ENCODE peak calls at places on chromosomes 7 and 10, in ten cellular contexts. Z, T, P, I, X, V, J, A, D and H are unnamed samples.

GRCh38 chr7:15015545-15016314 is 113.2 kb upstream of the DGKB start:
- DNase-seq in T (peak; percentile 49), D (peak; percentile 80), X (peak; percentile 75), P (peak; percentile 63), Z (peak; percentile 87), A (peak; percentile 86), I (peak; percentile 77), J (peak; percentile 91), V (peak; percentile 75), H (peak; percentile 91)

GRCh38 chr10:69321037-69321715 is 42.9 kb downstream of the HK1 start:
- DNase-seq in I (no peak), J (no peak), V (no peak), P (no peak), T (no peak), D (no peak), Z (no peak), A (no peak), X (peak; percentile 26), H (no peak)

GRCh38 chr10:122342293-122343134 is 32.0 kb upstream of the PLEKHA1 start:
- DNase-seq in P (peak; percentile 21), I (peak; percentile 71), T (peak; percentile 63), V (peak; percentile 54), D (peak; percentile 46), X (peak; percentile 72), A (no peak), Z (peak; percentile 39), J (peak; percentile 70), H (peak; percentile 75)

GRCh38 chr7:74722045-74722603 is 51.7 kb upstream of the NCF1 start:
- DNase-seq in A (no peak), J (peak; percentile 29), P (no peak), Z (no peak), T (no peak), X (no peak), V (no peak), I (no peak), D (no peak), H (no peak)

GRCh38 chr7:132575987-132576722 is at the start of gene PLXNA4:
- DNase-seq in Z (no peak), P (no peak), X (peak; percentile 29), T (peak; percentile 73), V (no peak), I (peak; percentile 32), D (no peak), J (peak; percentile 31), A (no peak), H (peak; percentile 60)

GRCh38 chr7:34339061-34339526 is 318.9 kb upstream of the NPSR1 start:
- DNase-seq in J (peak; percentile 9), A (no peak), I (peak; percentile 33), Z (peak; percentile 40), V (peak; percentile 83), T (no peak), D (peak; percentile 72), X (peak; percentile 38), P (no peak), H (no peak)

GRCh38 chr10:119724630-119725549 is 960 bp upstream of the INPP5F start:
- DNase-seq in J (no peak), I (peak; percentile 46), A (no peak), X (peak; percentile 48), Z (no peak), V (peak; percentile 37), P (no peak), T (no peak), D (no peak), H (peak; percentile 56)

GRCh38 chr10:122221958-122222357 is 49.1 kb upstream of the BTBD16 start:
- DNase-seq in T (no peak), P (no peak), Z (no peak), I (no peak), A (no peak), X (no peak), V (no peak), D (no peak), J (no peak), H (no peak)

GRCh38 chr7:138666385-138666784 is 34.8 kb downstream of the SVOPL start:
- DNase-seq in A (no peak), V (peak; percentile 54), Z (no peak), D (no peak), J (peak; percentile 21), X (no peak), P (no peak), T (peak; percentile 58), I (no peak), H (no peak)

GRCh38 chr7:134443396-134444070 is 15.4 kb downstream of the AKR1B1 start:
- DNase-seq in P (no peak), J (no peak), V (no peak), A (no peak), T (no peak), I (no peak), X (no peak), D (peak; percentile 95), Z (no peak), H (no peak)

GRCh38 chr7:45679516-45679915 is 105.3 kb downstream of the ADCY1 start:
- DNase-seq in A (peak; percentile 28), J (no peak), D (no peak), I (no peak), V (no peak), T (no peak), X (no peak), P (no peak), Z (no peak), H (peak; percentile 6)

GRCh38 chr7:24129597-24129996 is 154.4 kb upstream of the NPY start:
- DNase-seq in X (peak; percentile 92), T (no peak), Z (no peak), A (no peak), J (no peak), I (no peak), P (no peak), D (peak; percentile 61), V (no peak), H (no peak)

GRCh38 chr10:132391372-132392020 is 5.5 kb upstream of the PWWP2B start:
- DNase-seq in A (no peak), X (no peak), I (no peak), J (no peak), Z (no peak), V (no peak), T (no peak), P (no peak), D (no peak), H (no peak)

DNA sequence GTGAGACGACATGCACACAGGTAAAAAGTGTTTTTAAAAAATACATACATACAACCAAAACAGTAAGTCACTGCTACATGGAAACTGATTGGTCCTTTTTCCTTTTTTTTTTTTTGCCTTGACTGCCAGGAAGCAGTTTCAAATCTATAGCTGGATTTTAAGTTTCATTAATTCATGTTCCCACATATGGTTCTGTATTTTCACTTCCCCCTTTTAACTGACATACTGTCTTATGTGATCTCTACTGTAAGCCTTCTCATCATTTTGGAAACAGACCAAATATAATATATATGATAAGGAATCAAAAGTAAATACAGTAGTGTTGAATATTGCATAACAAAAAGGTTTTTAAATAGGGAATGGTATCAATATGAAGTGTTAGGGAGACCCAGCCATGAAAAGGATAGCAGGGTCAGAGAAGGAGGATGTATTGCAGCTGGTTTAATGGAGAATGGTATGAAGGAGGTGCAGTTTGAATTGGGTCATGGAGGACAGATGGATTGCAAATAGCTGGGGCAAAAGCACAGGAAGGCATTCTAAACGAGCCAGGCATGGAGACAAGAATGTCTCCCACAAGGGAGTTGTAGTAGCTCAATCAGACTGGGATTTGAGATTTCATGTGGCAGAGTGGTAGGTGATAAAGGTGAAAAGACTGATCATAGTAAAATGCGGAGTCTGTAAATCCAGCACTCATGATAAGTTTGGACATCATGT is 5.4 kb downstream of the CAV1 start:
- DNase-seq in J (no peak), D (no peak), V (no peak), Z (no peak), A (no peak), I (no peak), T (no peak), X (no peak), P (no peak), H (no peak)
- H4K20me1 ChIP-seq in J (no peaks in the 10 kb centered on the region), D (peaks cover 7% of the 10 kb centered on the region), V (no peaks in the 10 kb centered on the region), Z (peaks cover 6% of the 10 kb centered on the region), A (no peaks in the 10 kb centered on the region), I (peaks cover 9% of the 10 kb centered on the region), T (peaks cover 51% of the 10 kb centered on the region), X (no peaks in the 10 kb centered on the region), P (no peaks in the 10 kb centered on the region), H (no peaks in the 10 kb centered on the region)

DNA sequence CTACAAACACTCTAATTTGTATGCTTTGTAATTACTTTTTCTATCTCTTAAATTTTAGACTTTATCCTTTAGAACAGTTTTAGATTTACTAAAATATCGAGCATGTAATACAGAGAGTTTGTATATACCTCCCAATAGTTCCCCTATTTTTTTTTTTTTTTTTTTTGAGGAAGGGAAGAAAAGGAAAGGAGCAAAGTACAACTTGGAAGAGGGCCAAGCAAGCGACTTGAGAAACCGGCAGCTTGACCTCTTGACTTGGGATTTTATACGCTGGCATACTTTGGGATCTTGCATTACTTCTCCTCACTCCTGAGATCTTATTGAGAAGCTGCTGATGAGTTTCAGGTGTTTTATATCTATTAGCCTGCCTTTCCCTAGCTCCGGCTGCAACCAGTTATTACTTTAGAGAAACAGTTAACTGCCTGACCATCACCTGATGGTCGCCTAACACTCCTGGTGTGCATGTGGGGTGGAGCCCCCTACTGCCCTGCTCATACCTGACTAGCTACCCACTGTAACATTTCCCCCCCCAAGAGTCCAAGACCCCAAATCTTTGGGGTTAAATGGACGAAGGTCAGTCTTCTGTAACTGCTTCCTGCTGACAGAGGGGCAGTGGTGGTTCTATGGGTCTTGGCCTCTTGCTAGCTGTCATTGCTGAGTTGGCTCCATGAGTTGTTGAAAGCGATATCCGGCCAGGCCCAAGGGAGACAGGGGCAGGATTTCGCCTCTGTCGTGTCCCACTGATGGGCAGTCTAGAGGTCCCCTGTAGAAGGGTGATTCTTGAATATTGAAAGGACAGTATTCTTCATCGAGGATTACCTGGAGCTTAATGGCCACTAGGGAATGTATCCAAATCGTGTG is 28.5 kb downstream of the MKLN1 start:
- DNase-seq in J (peak; percentile 10), V (no peak), P (no peak), A (no peak), T (no peak), I (no peak), Z (no peak), X (no peak), D (no peak), H (no peak)
- H4K20me1 ChIP-seq in J (peaks cover 95% of the 10 kb centered on the region), V (peaks cover 48% of the 10 kb centered on the region), P (peaks cover 3% of the 10 kb centered on the region), A (no peaks in the 10 kb centered on the region), T (peaks cover 91% of the 10 kb centered on the region), I (peaks cover 34% of the 10 kb centered on the region), Z (peaks cover 21% of the 10 kb centered on the region), X (peaks cover 15% of the 10 kb centered on the region), D (peaks cover 4% of the 10 kb centered on the region), H (peaks cover 31% of the 10 kb centered on the region)

GRCh38 chr7:101853684-101854083 is 36.3 kb downstream of the CUX1 start:
- DNase-seq in P (no peak), I (no peak), D (no peak), Z (no peak), A (no peak), T (no peak), X (no peak), J (no peak), V (no peak), H (no peak)
- H4K20me1 ChIP-seq in P (peaks cover 22% of the 10 kb centered on the region), I (no peaks in the 10 kb centered on the region), D (peaks cover 3% of the 10 kb centered on the region), Z (peaks cover 6% of the 10 kb centered on the region), A (no peaks in the 10 kb centered on the region), T (peaks cover 55% of the 10 kb centered on the region), X (no peaks in the 10 kb centered on the region), J (peaks cover 70% of the 10 kb centered on the region), V (peaks cover 18% of the 10 kb centered on the region), H (peaks cover 48% of the 10 kb centered on the region)

GRCh38 chr7:27132214-27132613 is 1.7 kb upstream of the HOXA4 start:
- DNase-seq in J (no peak), I (peak; percentile 5), T (no peak), A (no peak), P (no peak), D (no peak), X (no peak), Z (no peak), V (no peak), H (no peak)
- H4K20me1 ChIP-seq in J (no peaks in the 10 kb centered on the region), I (no peaks in the 10 kb centered on the region), T (no peaks in the 10 kb centered on the region), A (peaks cover 3% of the 10 kb centered on the region), P (peaks cover 14% of the 10 kb centered on the region), D (no peaks in the 10 kb centered on the region), X (no peaks in the 10 kb centered on the region), Z (no peaks in the 10 kb centered on the region), V (no peaks in the 10 kb centered on the region), H (peaks cover 57% of the 10 kb centered on the region)

GRCh38 chr7:2041496-2042367 is 191.0 kb downstream of the MAD1L1 start:
- DNase-seq in P (no peak), V (no peak), T (peak; percentile 15), Z (no peak), A (no peak), I (no peak), D (no peak), J (no peak), X (no peak), H (no peak)
- H4K20me1 ChIP-seq in P (peaks cover 3% of the 10 kb centered on the region), V (no peaks in the 10 kb centered on the region), T (no peaks in the 10 kb centered on the region), Z (no peaks in the 10 kb centered on the region), A (no peaks in the 10 kb centered on the region), I (no peaks in the 10 kb centered on the region), D (no peaks in the 10 kb centered on the region), J (no peaks in the 10 kb centered on the region), X (no peaks in the 10 kb centered on the region), H (no peaks in the 10 kb centered on the region)